ENCODE peak calls at places on chromosome 9, in eight cellular contexts. P is breast epithelium, K is H1, H is type B pancreatic cell, A is GM23338, S is AG04449, R is nephron progenitor cell, V is esophagus squamous epithelium. B is an unnamed sample.
A peak's percentile ranks its signal among the peaks of the same experiment; 100 is the strongest.

GRCh38 chr9:109251080-109251775 is 69.6 kb downstream of the EPB41L4B start:
- DNase-seq in K (no peak), R (no peak), H (no peak), P (no peak), A (no peak), S (no peak), V (no peak), B (no peak)

GRCh38 chr9:93116049-93116961 is 17.7 kb downstream of the NINJ1 start:
- DNase-seq in A (peak; percentile 37), V (no peak), R (no peak), H (no peak), K (no peak), P (peak; percentile 57), S (no peak), B (peak; percentile 46)

GRCh38 chr9:110452227-110452801 is 114.7 kb upstream of the TXNDC8 start:
- DNase-seq in A (peak; percentile 36), R (no peak), V (no peak), K (no peak), P (no peak), S (no peak), H (no peak), B (no peak)

GRCh38 chr9:95572370-95573151 is 55.8 kb upstream of the PTCH1 start:
- DNase-seq in K (no peak), P (no peak), R (no peak), A (no peak), S (peak; percentile 23), H (no peak), V (no peak), B (peak; percentile 16)

GRCh38 chr9:89896806-89897340 is 292.1 kb downstream of the GADD45G start:
- DNase-seq in H (no peak), S (no peak), A (no peak), K (no peak), V (no peak), P (no peak), R (no peak), B (no peak)

GRCh38 chr9:108913391-108913790 is 20.5 kb downstream of the ELP1 start:
- DNase-seq in V (no peak), H (no peak), A (no peak), R (no peak), K (no peak), S (no peak), P (no peak), B (no peak)

GRCh38 chr9:135213566-135213965 is 126.1 kb downstream of the OLFM1 start:
- DNase-seq in P (no peak), K (no peak), V (no peak), A (no peak), H (no peak), R (no peak), S (no peak), B (no peak)

GRCh38 chr9:134346840-134347239 is 20.6 kb downstream of the RXRA start:
- DNase-seq in H (no peak), S (no peak), V (no peak), K (no peak), A (no peak), P (no peak), R (no peak), B (no peak)

GRCh38 chr9:1712861-1713260 is 302.3 kb upstream of the SMARCA2 start:
- DNase-seq in S (no peak), K (no peak), R (no peak), V (no peak), H (no peak), P (no peak), A (no peak), B (no peak)

GRCh38 chr9:32584784-32585183 is 11.8 kb upstream of the NDUFB6 start:
- DNase-seq in V (no peak), P (no peak), H (no peak), S (no peak), R (no peak), K (no peak), A (no peak), B (no peak)

GRCh38 chr9:91156451-91157234 is 205.1 kb downstream of the AUH start:
- DNase-seq in S (no peak), H (no peak), A (no peak), P (no peak), K (no peak), V (no peak), R (no peak), B (no peak)

GRCh38 chr9:36074870-36075532 is 38.3 kb downstream of the RECK start:
- DNase-seq in R (no peak), P (peak; percentile 52), K (no peak), S (peak; percentile 45), V (peak; percentile 6), H (no peak), A (no peak), B (peak; percentile 85)

GRCh38 chr9:5562806-5563416 is 52.6 kb downstream of the PDCD1LG2 start:
- DNase-seq in S (no peak), A (no peak), H (no peak), K (no peak), P (no peak), R (no peak), V (no peak), B (no peak)

GRCh38 chr9:96048954-96049831 is 173.7 kb downstream of the ERCC6L2 start:
- DNase-seq in H (no peak), R (no peak), V (no peak), K (no peak), S (no peak), A (no peak), P (no peak), B (no peak)

GRCh38 chr9:114910541-114910940 is 19.9 kb downstream of the TNFSF8 start:
- DNase-seq in K (no peak), P (no peak), H (no peak), A (no peak), V (no peak), R (no peak), S (no peak), B (no peak)

GRCh38 chr9:107631788-107632187 is 142.2 kb upstream of the KLF4 start:
- DNase-seq in P (no peak), H (no peak), A (peak; percentile 9), K (no peak), R (no peak), S (no peak), V (no peak), B (peak; percentile 54)

GRCh38 chr9:95129651-95130291 is 187.7 kb downstream of the FANCC start:
- DNase-seq in R (no peak), P (no peak), H (no peak), A (no peak), V (no peak), S (no peak), K (no peak), B (no peak)

GRCh38 chr9:33263131-33263935 is 1.2 kb downstream of the BAG1 start:
- DNase-seq in A (peak; percentile 32), R (no peak), V (no peak), S (no peak), P (no peak), K (no peak), H (no peak), B (no peak)

GRCh38 chr9:37066139-37066725 is 32.2 kb upstream of the PAX5 start:
- DNase-seq in S (no peak), H (no peak), P (no peak), A (no peak), R (no peak), V (no peak), K (no peak), B (no peak)

GRCh38 chr9:107190031-107190935 is 92.8 kb upstream of the RAD23B start:
- DNase-seq in V (no peak), K (no peak), A (no peak), H (no peak), P (no peak), R (no peak), S (no peak), B (no peak)

GRCh38 chr9:127485995-127486394 is 34.7 kb downstream of the LRSAM1 start:
- DNase-seq in R (no peak), K (no peak), P (no peak), H (no peak), S (no peak), A (no peak), V (no peak), B (no peak)
- TF ChIP-seq CTCF in R (no peak), K (no peak), P (no peak), H (no peak), S (no peak), A (peak; percentile 27), V (no peak), B (no peak)

DNA sequence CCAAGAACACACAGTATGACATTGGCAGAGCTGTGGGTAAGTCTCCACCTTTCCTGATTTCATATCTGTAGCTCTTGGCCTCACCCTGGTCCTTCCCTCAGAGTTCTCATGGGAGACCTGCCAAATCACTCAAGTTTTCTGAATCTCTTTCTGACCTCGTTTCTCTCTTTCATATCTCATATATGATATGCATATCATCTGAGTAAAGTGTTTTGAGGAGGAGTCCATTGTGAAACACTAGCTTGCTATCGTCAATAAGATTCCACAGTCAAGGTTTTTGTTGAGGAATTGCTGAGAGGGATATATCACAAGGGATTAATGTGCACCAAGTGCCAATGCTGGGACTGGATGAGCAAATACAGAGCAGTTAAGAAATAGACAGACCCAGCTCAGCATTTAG is 739.2 kb downstream of the BRINP1 start:
- DNase-seq in R (no peak), S (no peak), H (no peak), V (no peak), P (no peak), K (no peak), A (no peak), B (no peak)
- TF ChIP-seq CTCF in R (no peak), S (no peak), H (no peak), V (no peak), P (no peak), K (no peak), A (no peak), B (no peak)

GRCh38 chr9:126009047-126009446 is 261.9 kb downstream of the PBX3 start:
- DNase-seq in P (no peak), V (no peak), A (no peak), S (no peak), H (no peak), K (no peak), R (no peak), B (no peak)
- TF ChIP-seq CTCF in P (no peak), V (no peak), A (peak; percentile 59), S (peak; percentile 26), H (peak; percentile 54), K (peak; percentile 66), R (no peak), B (no peak)

GRCh38 chr9:14843163-14843562 is 67.1 kb downstream of the FREM1 start:
- DNase-seq in S (no peak), P (no peak), H (no peak), V (no peak), R (no peak), A (no peak), K (no peak), B (no peak)

GRCh38 chr9:14842269-14842668 is 68.0 kb downstream of the FREM1 start:
- DNase-seq in P (no peak), H (no peak), K (no peak), S (no peak), V (no peak), A (no peak), R (no peak), B (no peak)

GRCh38 chr9:14846871-14847311 is 63.3 kb downstream of the FREM1 start:
- DNase-seq in K (peak; percentile 54), S (no peak), V (no peak), P (no peak), H (peak; percentile 71), A (peak; percentile 92), R (peak; percentile 74), B (peak; percentile 1)
- TF ChIP-seq CTCF in K (peak; percentile 93), S (peak; percentile 83), V (no peak), P (no peak), H (peak; percentile 82), A (peak; percentile 95), R (peak; percentile 79), B (peak; percentile 87)

GRCh38 chr9:85741112-85741874 is 461 bp downstream of the AGTPBP1 start:
- DNase-seq in A (peak; percentile 76), V (no peak), R (peak; percentile 68), S (no peak), K (no peak), P (no peak), H (peak; percentile 76), B (no peak)
- TF ChIP-seq CTCF in A (no peak), V (no peak), R (no peak), S (no peak), K (no peak), P (no peak), H (peak; percentile 30), B (no peak)

B was measured in AG09319.